ENCODE peak calls at places on chromosomes 4 and X, in nine cellular contexts. M is neural progenitor cell, F is choroid plexus epithelial cell, L is GM12878, W is endothelial cell of umbilical vein, V is brain microvascular endothelial cell, A is breast epithelium, O is heart left ventricle, B is heart right ventricle. N is an unnamed sample.

GRCh38 chrX:2583194-2584162 is 82.7 kb upstream of the DHRSX start:
- DNase-seq in M (peak), F (no peak), L (no peak), W (no peak), V (no peak), A (no peak), O (no peak), B (no peak), N (no peak)

GRCh38 chr4:187782425-187782824 is 213.1 kb upstream of the ZFP42 start:
- DNase-seq in M (no peak), F (no peak), L (no peak), W (no peak), V (no peak), A (no peak), O (no peak), B (no peak), N (no peak)

GRCh38 chrX:118974908-118975671 is 672 bp downstream of the LONRF3 start:
- DNase-seq in M (peak), F (no peak), L (no peak), W (peak), V (no peak), A (no peak), O (peak), B (no peak), N (no peak)

GRCh38 chrX:18036394-18036793 is 175.3 kb upstream of the RAI2 start:
- DNase-seq in M (no peak), F (no peak), L (no peak), W (no peak), V (no peak), A (no peak), O (no peak), B (no peak), N (no peak)

GRCh38 chr4:36004231-36004851 is 240.0 kb downstream of the ARAP2 start:
- DNase-seq in M (no peak), F (no peak), L (no peak), W (no peak), V (no peak), A (no peak), O (no peak), B (no peak), N (no peak)

GRCh38 chr4:61517144-61517543 is 317.0 kb downstream of the ADGRL3 start:
- DNase-seq in M (peak), F (no peak), L (no peak), W (no peak), V (no peak), A (no peak), O (peak), B (no peak), N (no peak)

GRCh38 chr4:126859872-126860271 is 772.9 kb upstream of the INTU start:
- DNase-seq in M (no peak), F (no peak), L (no peak), W (no peak), V (no peak), A (no peak), O (no peak), B (no peak), N (no peak)

GRCh38 chr4:18568600-18568999 is 547.0 kb upstream of the LCORL start:
- DNase-seq in M (no peak), F (peak), L (no peak), W (peak), V (no peak), A (no peak), O (no peak), B (no peak), N (no peak)

GRCh38 chrX:45715787-45716186 is 515.1 kb upstream of the DIPK2B start:
- DNase-seq in M (no peak), F (peak), L (no peak), W (peak), V (peak), A (no peak), O (no peak), B (no peak), N (peak)

GRCh38 chrX:72107320-72107719 is 24.4 kb downstream of the RTL5 start:
- DNase-seq in M (no peak), F (peak), L (no peak), W (no peak), V (no peak), A (peak), O (no peak), B (no peak), N (no peak)

GRCh38 chrX:18875256-18875878 is 108.5 kb downstream of the PHKA2 start:
- DNase-seq in M (no peak), F (no peak), L (no peak), W (no peak), V (no peak), A (no peak), O (no peak), B (no peak), N (no peak)

GRCh38 chrX:134760671-134761070 is 102.4 kb upstream of the PLAC1 start:
- DNase-seq in M (no peak), F (no peak), L (no peak), W (no peak), V (no peak), A (no peak), O (no peak), B (no peak), N (no peak)

GRCh38 chrX:110600745-110601310 is 194.8 kb downstream of the CHRDL1 start:
- DNase-seq in M (no peak), F (no peak), L (no peak), W (no peak), V (no peak), A (no peak), O (no peak), B (no peak), N (no peak)

GRCh38 chrX:67693928-67694327 is 150.1 kb downstream of the AR start:
- DNase-seq in M (no peak), F (no peak), L (no peak), W (no peak), V (no peak), A (no peak), O (no peak), B (no peak), N (no peak)

GRCh38 chr4:384311-385010 is 46.8 kb downstream of the ZNF141 start:
- DNase-seq in M (no peak), F (no peak), L (peak), W (no peak), V (no peak), A (no peak), O (no peak), B (no peak), N (no peak)

GRCh38 chr4:41156574-41156973 is 57.8 kb downstream of the APBB2 start:
- DNase-seq in M (no peak), F (peak), L (no peak), W (peak), V (peak), A (no peak), O (no peak), B (no peak), N (peak)

GRCh38 chr4:101931619-101932018 is 141.1 kb downstream of the BANK1 start:
- DNase-seq in M (no peak), F (no peak), L (no peak), W (no peak), V (no peak), A (no peak), O (no peak), B (no peak), N (no peak)

GRCh38 chrX:24999501-24999900 is 16.3 kb downstream of the ARX start:
- DNase-seq in M (peak), F (no peak), L (no peak), W (no peak), V (no peak), A (no peak), O (no peak), B (no peak), N (no peak)

GRCh38 chr4:94833394-94833793 is 75.6 kb downstream of the BMPR1B start:
- DNase-seq in M (no peak), F (peak), L (no peak), W (no peak), V (no peak), A (no peak), O (no peak), B (no peak), N (peak)

GRCh38 chr4:108100827-108101226 is 67.9 kb downstream of the LEF1 start:
- DNase-seq in M (no peak), F (no peak), L (no peak), W (no peak), V (no peak), A (no peak), O (no peak), B (no peak), N (no peak)

GRCh38 chrX:137427061-137427778 is 138.7 kb upstream of the ZIC3 start:
- DNase-seq in M (peak), F (no peak), L (no peak), W (no peak), V (no peak), A (no peak), O (no peak), B (no peak), N (no peak)

GRCh38 chr4:3468154-3468553 is 5.0 kb downstream of the DOK7 start:
- DNase-seq in M (peak), F (no peak), L (no peak), W (no peak), V (no peak), A (no peak), O (peak), B (no peak), N (no peak)

GRCh38 chr4:184416913-184417734 is 57.2 kb downstream of the IRF2 start:
- DNase-seq in M (no peak), F (peak), L (peak), W (no peak), V (no peak), A (no peak), O (no peak), B (no peak), N (no peak)

GRCh38 chr4:109801895-109802319 is at the start of gene CFI:
- DNase-seq in M (no peak), F (peak), L (no peak), W (peak), V (peak), A (no peak), O (no peak), B (no peak), N (peak)

GRCh38 chrX:154761977-154762528 is 611 bp upstream of the DKC1 start:
- DNase-seq in M (no peak), F (no peak), L (no peak), W (peak), V (no peak), A (no peak), O (no peak), B (no peak), N (no peak)

GRCh38 chr4:85474818-85475630 is at the start of gene ARHGAP24:
- DNase-seq in M (peak), F (peak), L (peak), W (peak), V (peak), A (peak), O (peak), B (peak), N (peak)

GRCh38 chr4:84681488-84682274 is 98.8 kb downstream of the CDS1 start:
- DNase-seq in M (peak), F (peak), L (no peak), W (peak), V (peak), A (no peak), O (no peak), B (peak), N (peak)

GRCh38 chr4:39697740-39698423 is at the start of gene UBE2K:
- DNase-seq in M (peak), F (peak), L (no peak), W (peak), V (peak), A (peak), O (peak), B (peak), N (peak)
- H3K4me3 ChIP-seq in M (peak), F (peak), L (peak), W (peak), V (peak), A (peak), O (peak), B (peak), N (peak)

DNA sequence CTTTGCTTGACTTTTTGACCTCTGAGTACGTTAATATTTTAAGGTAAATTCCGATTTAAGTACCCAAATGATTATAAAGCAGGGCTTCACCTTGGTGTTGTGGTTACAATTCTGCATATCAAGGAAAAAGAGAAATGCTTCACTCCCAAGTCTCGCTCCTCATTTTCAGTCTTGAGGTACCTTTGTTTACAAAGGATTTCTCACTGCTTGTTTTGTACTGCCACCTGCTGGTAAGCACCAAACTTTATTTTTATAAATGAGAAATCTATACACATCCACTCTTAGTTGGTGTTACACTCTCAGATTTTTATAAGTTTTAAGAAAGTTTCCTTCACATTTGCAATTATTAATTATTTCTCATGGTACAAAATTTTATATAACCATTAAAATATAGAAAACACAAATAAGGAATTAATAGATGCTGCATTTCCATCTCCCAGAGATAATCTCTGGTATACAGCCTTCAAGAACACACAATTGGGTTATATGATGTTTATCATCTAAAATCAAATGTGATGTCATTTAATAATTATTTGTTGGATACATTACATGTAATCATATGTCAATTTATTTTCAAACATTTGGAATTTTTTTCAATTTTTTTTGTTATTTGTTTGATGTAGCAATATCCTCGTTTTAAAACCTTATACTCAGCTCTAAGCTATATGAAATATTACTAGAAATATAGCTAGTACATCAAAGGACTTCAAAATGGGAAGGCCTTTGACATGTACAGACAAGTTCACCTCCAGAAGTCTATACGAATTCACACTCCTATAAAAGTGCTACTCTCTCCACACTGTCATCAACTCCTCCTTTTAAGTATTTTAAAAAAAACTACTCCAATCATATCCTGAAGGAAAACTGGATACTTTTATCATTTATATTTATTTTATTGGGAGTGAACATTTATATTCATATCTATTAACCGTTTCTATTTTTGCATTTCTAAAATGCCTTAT is 179.9 kb downstream of the KCNIP4 start:
- DNase-seq in M (peak), F (peak), L (no peak), W (peak), V (peak), A (no peak), O (no peak), B (peak), N (peak)
- TF ChIP-seq CTCF in M (peak), F (peak), L (peak), W (peak), V (peak), A (no peak), O (peak), B (peak), N (peak)

GRCh38 chrX:1533083-1533482 is 3.9 kb downstream of the P2RY8 start:
- DNase-seq in M (no peak), F (no peak), L (no peak), W (no peak), V (no peak), A (no peak), O (no peak), B (no peak), N (no peak)

GRCh38 chrX:1534321-1535168 is 2.4 kb downstream of the P2RY8 start:
- DNase-seq in M (peak), F (no peak), L (no peak), W (no peak), V (no peak), A (no peak), O (no peak), B (no peak), N (no peak)

GRCh38 chrX:1537031-1537715 is at the start of gene P2RY8:
- DNase-seq in M (no peak), F (peak), L (peak), W (no peak), V (peak), A (peak), O (peak), B (peak), N (no peak)

GRCh38 chrX:1536712-1537030 is 314 bp downstream of the P2RY8 start:
- DNase-seq in M (no peak), F (no peak), L (no peak), W (no peak), V (no peak), A (no peak), O (no peak), B (no peak), N (no peak)

GRCh38 chrX:1535241-1536041 is 1.5 kb downstream of the P2RY8 start:
- DNase-seq in M (no peak), F (no peak), L (peak), W (no peak), V (no peak), A (no peak), O (no peak), B (no peak), N (no peak)
- H3K4me3 ChIP-seq in M (no peak), F (no peak), L (peak), W (no peak), V (no peak), A (peak), O (peak), B (peak), N (no peak)

GRCh38 chr4:162131256-162131655 is 32.5 kb downstream of the FSTL5 start:
- DNase-seq in M (no peak), F (peak), L (no peak), W (peak), V (no peak), A (no peak), O (no peak), B (no peak), N (no peak)
- TF ChIP-seq CTCF in M (peak), F (peak), L (no peak), W (no peak), V (peak), A (no peak), O (no peak), B (no peak), N (peak)

GRCh38 chr4:173526724-173527102 is 3.3 kb downstream of the HAND2 start:
- DNase-seq in M (no peak), F (no peak), L (no peak), W (no peak), V (no peak), A (no peak), O (no peak), B (no peak), N (no peak)
- H3K4me3 ChIP-seq in M (no peak), F (no peak), L (no peak), W (no peak), V (no peak), A (peak), O (peak), B (peak), N (no peak)

N was measured in astrocyte of the spinal cord.